ENCODE peak calls at places on chromosomes 11 and 22, in seven cellular contexts. J is COR-L47; Y is fibroblast of lung; Q is posterior cingulate gyrus; N is stimulated activated CD8-positive, alpha-beta memory T cell treated with anti-CD3 and anti-CD28 coated beads, Interleukin-4, amount 100 ng/mL, for 1 hour; W is hepatic stellate cell; V is AG09319. B is an unnamed sample.

GRCh38 chr11:22780914-22781593 is 48.5 kb downstream of the SVIP start:
- DNase-seq in W (no peak), N (no peak), J (peak; percentile 40), Q (no peak), V (no peak), Y (no peak), B (no peak)

GRCh38 chr11:1391165-1392010 is 1.7 kb downstream of the BRSK2 start:
- DNase-seq in J (peak; percentile 91), W (no peak), Q (peak; percentile 93), Y (no peak), V (no peak), N (no peak), B (peak; percentile 40)

GRCh38 chr22:30881361-30882180 is 87.0 kb downstream of the MORC2 start:
- DNase-seq in W (no peak), V (no peak), Q (peak; percentile 73), N (no peak), J (no peak), Y (no peak), B (no peak)

GRCh38 chr11:62622476-62622875 is 690 bp upstream of the B3GAT3 start:
- DNase-seq in Q (no peak), N (no peak), V (no peak), Y (no peak), J (no peak), W (no peak), B (no peak)

GRCh38 chr11:44755553-44756505 is 29.1 kb downstream of the TSPAN18 start:
- DNase-seq in W (no peak), Q (no peak), N (no peak), V (no peak), Y (no peak), J (peak; percentile 63), B (no peak)

GRCh38 chr11:31106326-31106725 is 263.2 kb downstream of the DCDC1 start:
- DNase-seq in Y (no peak), Q (no peak), W (no peak), V (no peak), J (peak; percentile 81), N (no peak), B (no peak)

GRCh38 chr11:58919561-58919960 is 19.7 kb upstream of the GLYATL1 start:
- DNase-seq in Q (no peak), J (no peak), W (no peak), V (no peak), N (no peak), Y (no peak), B (no peak)

GRCh38 chr22:35599364-35599763 is 17.8 kb downstream of the MB start:
- DNase-seq in J (no peak), N (no peak), Q (no peak), W (no peak), V (no peak), Y (no peak), B (no peak)

GRCh38 chr22:36613958-36614357 is 85.0 kb upstream of the EIF3D start:
- DNase-seq in Y (no peak), J (no peak), Q (no peak), N (no peak), V (no peak), W (no peak), B (no peak)

GRCh38 chr11:46134061-46134460 is 12.8 kb upstream of the PHF21A start:
- DNase-seq in Y (no peak), V (no peak), W (no peak), Q (no peak), J (no peak), N (no peak), B (no peak)

GRCh38 chr11:74318241-74318932 is 6.9 kb upstream of the P4HA3 start:
- DNase-seq in Q (no peak), J (no peak), Y (peak; percentile 14), N (no peak), V (no peak), W (no peak), B (no peak)

GRCh38 chr22:40009231-40009769 is 14.5 kb downstream of the FAM83F start:
- DNase-seq in J (peak; percentile 87), Y (no peak), Q (peak; percentile 29), N (no peak), W (no peak), V (no peak), B (no peak)

GRCh38 chr11:27933992-27934829 is 173.7 kb downstream of the KIF18A start:
- DNase-seq in W (peak; percentile 49), J (no peak), Q (no peak), Y (peak; percentile 93), N (no peak), V (no peak), B (no peak)

GRCh38 chr11:65380460-65381126 is 1.9 kb downstream of the SLC25A45 start:
- DNase-seq in V (no peak), J (no peak), Y (no peak), Q (no peak), N (no peak), W (no peak), B (no peak)

GRCh38 chr11:69320756-69321741 is 27.1 kb downstream of the MYEOV start:
- DNase-seq in W (no peak), N (no peak), J (no peak), V (no peak), Y (no peak), Q (no peak), B (no peak)